ENCODE peak calls at places on chromosome 5, in five cellular contexts. N is neural progenitor cell; V is T1000; K is retinal pigment epithelial cell; G is CD4-positive, alpha-beta memory T cell. S is an unnamed sample.

GRCh38 chr5:59152701-59153245 is 569.9 kb downstream of the RAB3C start:
- DNase-seq in K (no peak), V (no peak), N (no peak), G (peak), S (no peak)

GRCh38 chr5:77305222-77305846 is 94.9 kb downstream of the PDE8B start:
- DNase-seq in K (no peak), N (no peak), V (no peak), G (no peak), S (no peak)

GRCh38 chr5:138829341-138829740 is 45.8 kb downstream of the LRRTM2 start:
- DNase-seq in K (no peak), N (no peak), V (no peak), G (no peak), S (no peak)

GRCh38 chr5:10735569-10736255 is 25.3 kb downstream of the DAP start:
- DNase-seq in V (no peak), G (no peak), N (no peak), K (no peak), S (no peak)

GRCh38 chr5:136309932-136310598 is 55.3 kb downstream of the TRPC7 start:
- DNase-seq in V (no peak), K (no peak), G (no peak), N (no peak), S (no peak)

GRCh38 chr5:891837-892389 is 688 bp downstream of the BRD9 start:
- DNase-seq in K (no peak), G (no peak), V (no peak), N (no peak), S (no peak)

GRCh38 chr5:35745193-35745592 is 111.5 kb upstream of the IL7R start:
- DNase-seq in K (no peak), N (no peak), V (no peak), G (no peak), S (no peak)

GRCh38 chr5:132383261-132383660 is 13.8 kb downstream of the SLC22A5 start:
- DNase-seq in N (no peak), G (no peak), K (no peak), V (no peak), S (no peak)

GRCh38 chr5:139903450-139903804 is 107.8 kb downstream of the PSD2 start:
- DNase-seq in G (no peak), K (no peak), N (peak), V (no peak), S (no peak)

GRCh38 chr5:112685929-112686328 is 51.8 kb upstream of the APC start:
- DNase-seq in N (no peak), G (no peak), V (no peak), K (no peak), S (no peak)

GRCh38 chr5:863244-863805 is 12.5 kb upstream of the ZDHHC11 start:
- DNase-seq in G (no peak), N (no peak), K (no peak), V (no peak), S (no peak)

GRCh38 chr5:17379188-17379951 is 118.7 kb upstream of the TAF11L2 start:
- DNase-seq in N (no peak), K (no peak), V (no peak), G (no peak), S (peak)

GRCh38 chr5:157778121-157778805 is 34.8 kb downstream of the LSM11 start:
- DNase-seq in G (no peak), N (no peak), V (peak), K (no peak), S (no peak)

GRCh38 chr5:159324097-159324760 is 6.1 kb downstream of the IL12B start:
- DNase-seq in V (no peak), N (no peak), G (no peak), K (peak), S (no peak)

GRCh38 chr5:173970878-173971650 is 17.9 kb upstream of the C5orf47 start:
- DNase-seq in N (no peak), V (no peak), G (no peak), K (no peak), S (no peak)

GRCh38 chr5:35781181-35781580 is 75.5 kb upstream of the IL7R start:
- DNase-seq in G (no peak), K (no peak), V (no peak), N (no peak), S (no peak)

GRCh38 chr5:103801681-103802080 is 239.1 kb upstream of the NUDT12 start:
- DNase-seq in K (no peak), N (no peak), V (no peak), G (no peak), S (no peak)

S was measured in SJSA1.